ENCODE peak calls at places on chromosomes 1 and 21, in seven cellular contexts. T is kidney epithelial cell, U is neural crest cell, V is suprapubic skin, C is epithelial cell of esophagus, S is OCI-LY7, W is fibroblast of lung. G is an unnamed sample.

GRCh38 chr21:36747815-36748381 is 49.0 kb downstream of the SIM2 start:
- DNase-seq in S (no peak), C (peak), W (no peak), T (no peak), U (peak), V (no peak), G (no peak)

GRCh38 chr1:231603598-231604275 is 22.9 kb upstream of the DISC1 start:
- DNase-seq in S (peak), V (no peak), C (peak), T (no peak), U (peak), W (peak), G (no peak)

GRCh38 chr1:116255933-116256649 is 117.0 kb upstream of the ATP1A1 start:
- DNase-seq in T (peak), U (no peak), C (peak), S (peak), V (no peak), W (no peak), G (no peak)

GRCh38 chr1:170593173-170593572 is 61.2 kb downstream of the GORAB start:
- DNase-seq in U (no peak), W (no peak), T (no peak), C (no peak), S (no peak), V (no peak), G (no peak)

GRCh38 chr21:35223480-35224156 is 174.5 kb upstream of the RUNX1 start:
- DNase-seq in S (no peak), C (no peak), W (no peak), T (no peak), U (no peak), V (no peak), G (no peak)

GRCh38 chr1:228205526-228206436 is 2.1 kb upstream of the OBSCN start:
- DNase-seq in T (no peak), S (no peak), V (peak), C (no peak), U (no peak), W (no peak), G (peak)

GRCh38 chr1:26799479-26800133 is 11.9 kb downstream of the PIGV start:
- DNase-seq in T (no peak), S (no peak), C (peak), W (peak), U (no peak), V (no peak), G (no peak)

GRCh38 chr1:211939876-211940468 is 95.4 kb downstream of the INTS7 start:
- DNase-seq in V (no peak), W (no peak), U (no peak), C (no peak), T (no peak), S (peak), G (no peak)

GRCh38 chr1:56073614-56074356 is 505.6 kb downstream of the PLPP3 start:
- DNase-seq in V (peak), C (no peak), S (no peak), U (no peak), T (no peak), W (peak), G (no peak)

GRCh38 chr1:66333463-66334232 is 200.3 kb upstream of the SGIP1 start:
- DNase-seq in S (peak), C (no peak), T (no peak), W (no peak), V (no peak), U (no peak), G (no peak)

GRCh38 chr1:23100074-23100748 is 68.4 kb downstream of the LUZP1 start:
- DNase-seq in S (no peak), V (peak), U (no peak), C (peak), T (peak), W (peak), G (no peak)

GRCh38 chr21:18468775-18469174 is 65.2 kb upstream of the TMPRSS15 start:
- DNase-seq in W (peak), V (no peak), C (no peak), T (no peak), U (no peak), S (no peak), G (no peak)

GRCh38 chr1:43583058-43583457 is 52.4 kb downstream of the PTPRF start:
- DNase-seq in V (no peak), C (no peak), S (no peak), U (no peak), T (no peak), W (no peak), G (no peak)

GRCh38 chr1:27645071-27645415 is 10.1 kb upstream of the FGR start:
- DNase-seq in U (no peak), C (no peak), V (no peak), W (no peak), S (no peak), T (no peak), G (no peak)

GRCh38 chr21:44370027-44370735 is 16.8 kb downstream of the TRPM2 start:
- DNase-seq in T (peak), W (peak), U (peak), S (no peak), V (peak), C (peak), G (no peak)

GRCh38 chr21:39430457-39430856 is 15.1 kb downstream of the LCA5L start:
- DNase-seq in V (no peak), U (no peak), W (no peak), C (no peak), S (no peak), T (no peak), G (no peak)

GRCh38 chr1:35855016-35855700 is 27.9 kb upstream of the AGO1 start:
- DNase-seq in U (no peak), V (no peak), W (no peak), C (no peak), T (no peak), S (peak), G (no peak)

GRCh38 chr21:35862969-35863368 is 197.4 kb downstream of the SETD4 start:
- DNase-seq in W (peak), S (no peak), C (no peak), T (no peak), V (no peak), U (no peak), G (no peak)

GRCh38 chr1:58047265-58047858 is 499.2 kb downstream of the OMA1 start:
- DNase-seq in W (peak), U (peak), S (peak), C (peak), V (no peak), T (no peak), G (no peak)

GRCh38 chr1:11339346-11340247 is 66.6 kb downstream of the UBIAD1 start:
- DNase-seq in W (no peak), V (no peak), C (peak), T (no peak), S (no peak), U (peak), G (no peak)

GRCh38 chr1:21337010-21337437 is 46.8 kb upstream of the ECE1 start:
- DNase-seq in T (no peak), C (no peak), W (no peak), U (no peak), S (no peak), V (no peak), G (no peak)

GRCh38 chr1:29365906-29366670 is 129.8 kb downstream of the PTPRU start:
- DNase-seq in W (no peak), T (no peak), U (no peak), S (no peak), C (no peak), V (no peak), G (peak)

GRCh38 chr1:29364101-29364678 is 127.9 kb downstream of the PTPRU start:
- DNase-seq in V (no peak), W (no peak), S (no peak), T (no peak), C (no peak), U (no peak), G (no peak)

GRCh38 chr1:29372108-29372507 is 135.8 kb downstream of the PTPRU start:
- DNase-seq in W (no peak), U (no peak), S (no peak), T (no peak), V (no peak), C (no peak), G (no peak)

GRCh38 chr1:29370067-29370466 is 133.7 kb downstream of the PTPRU start:
- DNase-seq in U (no peak), C (no peak), T (no peak), S (no peak), V (no peak), W (no peak), G (no peak)

GRCh38 chr1:29368936-29369932 is 132.9 kb downstream of the PTPRU start:
- DNase-seq in W (no peak), T (no peak), C (no peak), S (no peak), V (no peak), U (no peak), G (no peak)
- TF ChIP-seq CTCF in W (no peak), T (no peak), C (no peak), S (no peak), V (no peak), U (peak), G (no peak)

GRCh38 chr1:63871451-63871850 is 97.6 kb downstream of the ROR1 start:
- DNase-seq in S (no peak), W (no peak), C (peak), U (no peak), T (no peak), V (no peak), G (no peak)

GRCh38 chr1:63867429-63868176 is 93.8 kb downstream of the ROR1 start:
- DNase-seq in U (no peak), T (no peak), W (no peak), S (no peak), V (no peak), C (peak), G (no peak)

GRCh38 chr1:63868220-63868897 is 94.5 kb downstream of the ROR1 start:
- DNase-seq in W (no peak), S (peak), T (no peak), C (peak), U (no peak), V (no peak), G (no peak)

GRCh38 chr1:63873751-63874150 is 99.9 kb downstream of the ROR1 start:
- DNase-seq in T (no peak), S (no peak), W (peak), U (no peak), C (no peak), V (no peak), G (no peak)

DNA sequence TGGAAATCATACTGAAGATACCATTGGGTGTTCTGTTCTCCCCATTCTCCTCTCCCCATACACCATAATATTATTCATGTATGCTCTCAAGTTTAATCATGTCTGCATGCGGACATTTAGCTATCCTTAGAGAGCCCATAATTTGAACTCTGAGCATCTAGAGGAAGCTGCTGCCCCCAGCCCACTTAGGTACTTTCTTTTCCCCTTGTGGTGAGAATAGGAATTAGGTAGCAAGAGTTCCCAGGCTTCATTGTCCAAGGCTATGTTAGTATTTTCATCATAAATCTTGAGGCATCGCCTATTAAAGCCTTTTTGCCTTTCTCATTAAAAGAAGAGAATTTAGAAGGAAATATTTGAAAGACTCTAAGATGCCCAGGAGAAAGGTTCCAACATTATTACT is 96.3 kb downstream of the ROR1 start:
- DNase-seq in V (no peak), T (no peak), S (no peak), C (no peak), W (no peak), U (no peak), G (no peak)
- TF ChIP-seq CTCF in V (no peak), T (no peak), S (no peak), C (no peak), W (no peak), U (peak), G (peak)

GRCh38 chr1:74771913-74772515 is 39.1 kb downstream of the TYW3 start:
- DNase-seq in U (peak), V (no peak), S (peak), C (peak), T (peak), W (peak), G (no peak)

GRCh38 chr1:74772945-74773344 is 40.0 kb downstream of the TYW3 start:
- DNase-seq in V (no peak), C (no peak), S (no peak), T (no peak), U (no peak), W (peak), G (no peak)

GRCh38 chr1:74763714-74764301 is 30.9 kb downstream of the TYW3 start:
- DNase-seq in S (no peak), T (no peak), U (no peak), W (no peak), C (no peak), V (no peak), G (no peak)

GRCh38 chr1:74766579-74766978 is 33.6 kb downstream of the TYW3 start:
- DNase-seq in U (no peak), W (no peak), C (peak), T (no peak), S (no peak), V (no peak), G (no peak)

DNA sequence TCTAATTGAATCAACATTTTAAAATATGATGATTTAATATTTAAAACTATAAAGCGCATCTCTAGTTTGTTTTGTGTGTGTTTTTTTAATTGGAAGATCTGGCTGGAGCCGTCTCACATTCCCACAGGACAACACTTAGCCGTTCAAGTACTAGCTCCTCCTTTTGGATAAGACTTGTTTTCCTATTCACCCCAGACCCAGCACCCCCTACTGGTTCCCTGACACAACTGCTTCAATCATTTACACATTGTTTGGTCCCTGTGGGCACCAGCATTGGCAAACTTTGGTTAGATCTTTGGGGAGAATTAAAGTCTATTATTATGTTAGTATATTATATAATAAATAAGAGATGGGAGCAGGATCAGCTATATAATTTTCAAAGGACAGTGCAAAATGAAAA is 34.5 kb downstream of the TYW3 start:
- DNase-seq in S (peak), W (peak), C (peak), V (no peak), U (no peak), T (no peak), G (no peak)
- TF ChIP-seq CTCF in S (peak), W (peak), C (peak), V (no peak), U (peak), T (peak), G (peak)

GRCh38 chr1:99789715-99790114 is 23.3 kb upstream of the FRRS1 start:
- DNase-seq in C (no peak), V (no peak), S (no peak), T (no peak), W (no peak), U (no peak), G (no peak)
- TF ChIP-seq CTCF in C (no peak), V (no peak), S (no peak), T (no peak), W (no peak), U (no peak), G (no peak)

DNA sequence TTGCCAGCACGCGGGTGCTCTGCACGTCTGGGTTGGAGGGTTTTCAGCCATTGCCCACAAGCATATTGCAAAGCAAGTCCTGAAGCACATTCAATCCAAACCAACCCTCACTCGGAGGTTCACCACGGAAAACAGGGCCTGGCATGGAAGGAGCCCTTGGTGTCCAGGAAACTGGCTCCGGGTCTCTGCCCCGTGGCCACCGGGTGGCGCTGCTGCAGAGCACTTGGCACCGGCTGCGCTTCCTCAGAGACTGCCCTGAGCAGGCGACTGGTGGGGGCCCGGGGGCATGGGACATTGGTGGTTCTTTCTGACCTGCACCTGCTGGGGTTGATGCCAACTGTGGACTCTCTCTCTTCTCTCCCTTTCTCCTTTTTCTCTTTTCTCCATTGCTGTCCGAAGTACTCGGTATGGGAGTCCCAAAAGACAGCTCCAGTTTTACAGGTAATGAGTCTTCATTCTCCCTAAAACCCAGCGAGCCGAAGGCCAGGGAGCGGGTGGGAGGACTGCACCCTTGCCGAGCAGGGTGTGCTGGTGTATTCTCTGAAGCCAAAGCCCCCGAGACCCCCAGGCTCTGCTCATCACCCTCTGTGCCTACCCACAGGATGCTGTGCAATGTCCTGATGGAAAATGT is 4.1 kb upstream of the KCNAB2 start:
- DNase-seq in S (no peak), T (no peak), C (peak), W (no peak), U (peak), V (no peak), G (no peak)
- TF ChIP-seq CTCF in S (peak), T (peak), C (peak), W (peak), U (peak), V (peak), G (peak)

GRCh38 chr1:42479621-42480020 is 16.5 kb downstream of the CCDC30 start:
- DNase-seq in T (no peak), U (no peak), W (no peak), S (no peak), V (no peak), C (peak), G (no peak)
- TF ChIP-seq CTCF in T (no peak), U (peak), W (no peak), S (peak), V (no peak), C (peak), G (no peak)

DNA sequence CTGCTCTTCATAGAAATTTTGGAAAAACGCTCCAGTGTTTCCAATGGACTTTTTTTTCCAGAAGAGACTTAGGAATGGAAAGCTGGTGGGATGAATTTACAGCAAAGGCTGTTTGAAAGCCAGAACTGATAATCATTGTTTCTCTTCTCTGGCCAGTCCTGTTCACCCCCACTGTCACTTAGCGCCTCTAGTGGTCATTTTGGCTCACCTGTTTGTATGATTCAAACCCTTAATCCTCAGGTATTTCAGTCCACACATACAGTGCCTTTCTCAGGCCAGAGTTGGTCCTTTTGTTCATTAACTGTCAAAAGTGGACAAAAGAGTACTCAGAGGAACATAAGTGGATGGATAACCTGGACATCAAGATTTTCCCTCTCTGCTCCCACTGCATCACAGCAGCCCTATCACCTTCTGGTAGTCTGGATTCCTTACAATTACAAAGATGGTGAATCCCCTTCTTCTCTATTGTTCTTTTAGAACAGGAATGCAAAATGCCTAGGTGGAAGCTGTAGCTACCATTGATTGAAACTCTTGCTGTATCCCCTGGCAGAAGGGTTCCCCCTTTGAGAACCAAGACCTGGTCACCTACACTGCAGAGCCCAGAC is 177.6 kb upstream of the OLFM3 start:
- DNase-seq in T (no peak), U (no peak), V (no peak), C (peak), W (no peak), S (peak), G (no peak)
- TF ChIP-seq CTCF in T (peak), U (peak), V (no peak), C (peak), W (no peak), S (peak), G (peak)

DNA sequence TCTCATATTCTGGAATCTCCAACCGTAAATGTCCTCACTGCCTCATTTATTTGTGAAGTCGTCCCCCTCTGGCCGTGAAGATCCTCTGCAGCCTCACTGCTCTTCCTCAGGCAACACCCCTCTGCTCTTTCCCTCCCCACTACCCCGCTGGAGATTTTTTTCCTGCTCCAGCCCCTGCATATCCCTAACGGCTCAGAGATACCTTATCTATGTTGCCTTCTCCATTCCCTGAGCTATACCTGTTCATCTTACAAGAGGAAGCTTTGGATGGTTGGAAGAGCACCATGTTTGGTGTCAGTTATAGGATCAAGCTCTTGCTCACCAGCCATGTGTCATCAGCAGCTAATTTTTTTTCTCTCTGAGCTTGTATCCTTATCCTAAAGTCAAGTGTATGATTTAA is 26.4 kb downstream of the LRRC8B start:
- DNase-seq in T (no peak), W (no peak), V (no peak), S (no peak), U (no peak), C (peak), G (no peak)
- TF ChIP-seq CTCF in T (no peak), W (no peak), V (no peak), S (no peak), U (no peak), C (no peak), G (no peak)

DNA sequence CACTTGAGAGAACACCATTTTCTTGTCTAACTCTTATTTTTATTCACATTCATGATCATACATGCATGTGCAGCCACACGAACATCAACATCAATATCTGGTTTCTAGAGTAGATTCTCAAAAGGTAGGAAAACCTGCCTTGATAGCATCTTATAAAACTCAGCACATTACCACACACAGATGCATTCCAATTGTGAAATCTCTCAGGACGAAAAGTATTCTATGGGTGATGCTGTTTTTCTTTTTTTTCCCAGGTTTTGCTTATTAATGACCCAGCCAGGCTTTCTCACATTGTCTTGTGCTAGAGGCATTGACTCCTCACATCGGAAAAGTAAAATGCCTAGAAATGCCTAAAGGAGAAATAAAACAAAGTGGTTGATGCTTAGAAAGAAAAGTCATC is 562.8 kb downstream of the KIF26B start:
- DNase-seq in T (no peak), S (no peak), V (no peak), W (no peak), U (no peak), C (no peak), G (no peak)
- TF ChIP-seq CTCF in T (no peak), S (no peak), V (no peak), W (no peak), U (no peak), C (no peak), G (no peak)

GRCh38 chr21:45859762-45860357 is 121.7 kb upstream of the COL6A1 start:
- DNase-seq in W (no peak), C (no peak), S (no peak), U (no peak), V (peak), T (no peak), G (no peak)

GRCh38 chr21:45860493-45861155 is 120.9 kb upstream of the COL6A1 start:
- DNase-seq in C (no peak), T (no peak), S (no peak), W (no peak), U (no peak), V (no peak), G (no peak)

GRCh38 chr21:45862544-45863207 is 118.9 kb upstream of the COL6A1 start:
- DNase-seq in W (no peak), S (no peak), V (no peak), C (no peak), T (no peak), U (no peak), G (no peak)

GRCh38 chr21:45863267-45863666 is 118.3 kb upstream of the COL6A1 start:
- DNase-seq in U (no peak), T (no peak), C (no peak), V (no peak), S (no peak), W (no peak), G (no peak)

GRCh38 chr21:45861156-45861870 is 120.3 kb upstream of the COL6A1 start:
- DNase-seq in S (no peak), V (no peak), C (no peak), T (no peak), W (no peak), U (no peak), G (no peak)
- TF ChIP-seq CTCF in S (no peak), V (no peak), C (no peak), T (no peak), W (no peak), U (no peak), G (no peak)

G was measured in chondrocyte.